ENCODE peak calls at places on chromosomes 4 and X, in ten cellular contexts. One of them, this sample, is unnamed.

GRCh38 chr4:37590016-37590415 is 96.2 kb downstream of the RELL1 start:
- DNase-seq in HFF-Myc: no peak
- DNase-seq in suprapubic skin: no peak
- DNase-seq in WERI-Rb-1: no peak
- DNase-seq in cardiac muscle cell: no peak
- DNase-seq in upper lobe of left lung: no peak
- DNase-seq in neural crest cell: no peak
- DNase-seq in astrocyte of the spinal cord: no peak
- DNase-seq in neural progenitor cell: no peak
- DNase-seq in GM23338: no peak
- DNase-seq in this sample: no peak

GRCh38 chr4:6319530-6320150 is 50.0 kb downstream of the WFS1 start:
- DNase-seq in suprapubic skin: no peak
- DNase-seq in WERI-Rb-1: no peak
- DNase-seq in neural crest cell: no peak
- DNase-seq in HFF-Myc: no peak
- DNase-seq in GM23338: no peak
- DNase-seq in astrocyte of the spinal cord: peak
- DNase-seq in upper lobe of left lung: no peak
- DNase-seq in neural progenitor cell: no peak
- DNase-seq in cardiac muscle cell: no peak
- DNase-seq in this sample: no peak

GRCh38 chrX:31266172-31267076 is 194.6 kb upstream of the FTHL17 start:
- DNase-seq in HFF-Myc: no peak
- DNase-seq in cardiac muscle cell: peak
- DNase-seq in upper lobe of left lung: peak
- DNase-seq in suprapubic skin: peak
- DNase-seq in GM23338: peak
- DNase-seq in neural progenitor cell: peak
- DNase-seq in WERI-Rb-1: peak
- DNase-seq in astrocyte of the spinal cord: peak
- DNase-seq in neural crest cell: peak
- DNase-seq in this sample: peak

GRCh38 chr4:145734576-145735329 is 54.8 kb downstream of the C4orf51 start:
- DNase-seq in astrocyte of the spinal cord: peak
- DNase-seq in HFF-Myc: peak
- DNase-seq in GM23338: no peak
- DNase-seq in upper lobe of left lung: peak
- DNase-seq in cardiac muscle cell: no peak
- DNase-seq in suprapubic skin: peak
- DNase-seq in neural crest cell: no peak
- DNase-seq in neural progenitor cell: no peak
- DNase-seq in WERI-Rb-1: no peak
- DNase-seq in this sample: no peak

GRCh38 chr4:113065629-113066028 is 16.2 kb downstream of the ANK2 start:
- DNase-seq in HFF-Myc: no peak
- DNase-seq in WERI-Rb-1: no peak
- DNase-seq in cardiac muscle cell: no peak
- DNase-seq in astrocyte of the spinal cord: no peak
- DNase-seq in neural crest cell: no peak
- DNase-seq in neural progenitor cell: no peak
- DNase-seq in GM23338: no peak
- DNase-seq in suprapubic skin: no peak
- DNase-seq in upper lobe of left lung: no peak
- DNase-seq in this sample: no peak

GRCh38 chr4:82833696-82834313 is 35.2 kb upstream of the SCD5 start:
- DNase-seq in cardiac muscle cell: no peak
- DNase-seq in suprapubic skin: no peak
- DNase-seq in GM23338: no peak
- DNase-seq in astrocyte of the spinal cord: peak
- DNase-seq in neural crest cell: no peak
- DNase-seq in HFF-Myc: peak
- DNase-seq in WERI-Rb-1: no peak
- DNase-seq in neural progenitor cell: no peak
- DNase-seq in upper lobe of left lung: no peak
- DNase-seq in this sample: no peak

GRCh38 chr4:149555146-149555545 is 260.5 kb downstream of the IQCM start:
- DNase-seq in neural crest cell: no peak
- DNase-seq in GM23338: no peak
- DNase-seq in cardiac muscle cell: no peak
- DNase-seq in suprapubic skin: no peak
- DNase-seq in neural progenitor cell: no peak
- DNase-seq in WERI-Rb-1: no peak
- DNase-seq in HFF-Myc: no peak
- DNase-seq in upper lobe of left lung: no peak
- DNase-seq in astrocyte of the spinal cord: peak
- DNase-seq in this sample: no peak

GRCh38 chr4:54527532-54527931 is 130.2 kb upstream of the KIT start:
- DNase-seq in WERI-Rb-1: no peak
- DNase-seq in upper lobe of left lung: no peak
- DNase-seq in neural crest cell: no peak
- DNase-seq in HFF-Myc: no peak
- DNase-seq in neural progenitor cell: no peak
- DNase-seq in astrocyte of the spinal cord: no peak
- DNase-seq in cardiac muscle cell: no peak
- DNase-seq in suprapubic skin: no peak
- DNase-seq in GM23338: peak
- DNase-seq in this sample: no peak

GRCh38 chr4:120406960-120407359 is 340.3 kb upstream of the MAD2L1 start:
- DNase-seq in GM23338: peak
- DNase-seq in neural crest cell: no peak
- DNase-seq in WERI-Rb-1: no peak
- DNase-seq in neural progenitor cell: no peak
- DNase-seq in cardiac muscle cell: no peak
- DNase-seq in upper lobe of left lung: no peak
- DNase-seq in suprapubic skin: no peak
- DNase-seq in HFF-Myc: no peak
- DNase-seq in astrocyte of the spinal cord: no peak
- DNase-seq in this sample: no peak
- TF ChIP-seq CTCF in GM23338: peak
- TF ChIP-seq CTCF in neural crest cell: no peak
- TF ChIP-seq CTCF in WERI-Rb-1: no peak
- TF ChIP-seq CTCF in neural progenitor cell: no peak
- TF ChIP-seq CTCF in cardiac muscle cell: no peak
- TF ChIP-seq CTCF in upper lobe of left lung: no peak
- TF ChIP-seq CTCF in suprapubic skin: no peak
- TF ChIP-seq CTCF in HFF-Myc: no peak
- TF ChIP-seq CTCF in astrocyte of the spinal cord: no peak
- TF ChIP-seq CTCF in this sample: no peak

GRCh38 chrX:43559643-43560042 is 96.5 kb upstream of the MAOA start:
- DNase-seq in WERI-Rb-1: peak
- DNase-seq in neural progenitor cell: peak
- DNase-seq in GM23338: peak
- DNase-seq in astrocyte of the spinal cord: peak
- DNase-seq in HFF-Myc: no peak
- DNase-seq in suprapubic skin: peak
- DNase-seq in upper lobe of left lung: peak
- DNase-seq in neural crest cell: peak
- DNase-seq in cardiac muscle cell: peak
- DNase-seq in this sample: no peak
- TF ChIP-seq CTCF in WERI-Rb-1: peak
- TF ChIP-seq CTCF in neural progenitor cell: peak
- TF ChIP-seq CTCF in GM23338: peak
- TF ChIP-seq CTCF in astrocyte of the spinal cord: peak
- TF ChIP-seq CTCF in HFF-Myc: peak
- TF ChIP-seq CTCF in suprapubic skin: peak
- TF ChIP-seq CTCF in upper lobe of left lung: peak
- TF ChIP-seq CTCF in neural crest cell: peak
- TF ChIP-seq CTCF in cardiac muscle cell: peak
- TF ChIP-seq CTCF in this sample: peak

DNA sequence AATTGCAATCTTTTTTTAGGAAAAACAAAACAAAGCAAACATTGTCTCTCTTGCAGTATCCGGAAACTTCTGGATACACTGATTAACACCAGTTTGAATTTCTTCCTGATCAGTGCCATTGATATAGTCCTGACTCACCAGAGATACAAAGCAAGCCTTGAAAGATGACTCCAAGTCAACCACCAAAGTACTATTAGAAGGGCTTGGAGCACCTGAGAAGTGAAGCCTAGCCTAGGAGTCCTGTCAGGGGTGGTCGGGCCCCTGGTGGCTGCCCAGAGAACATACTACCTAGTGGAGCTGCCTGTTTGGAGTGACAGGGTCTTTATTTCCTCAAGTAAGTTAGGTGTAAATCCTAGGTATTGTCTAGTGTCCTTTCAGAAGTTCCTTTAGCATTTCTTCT is 593.2 kb downstream of the ZNF674 start:
- DNase-seq in upper lobe of left lung: no peak
- DNase-seq in suprapubic skin: no peak
- DNase-seq in cardiac muscle cell: no peak
- DNase-seq in GM23338: peak
- DNase-seq in neural crest cell: no peak
- DNase-seq in HFF-Myc: no peak
- DNase-seq in neural progenitor cell: no peak
- DNase-seq in WERI-Rb-1: no peak
- DNase-seq in astrocyte of the spinal cord: no peak
- DNase-seq in this sample: no peak
- TF ChIP-seq CTCF in upper lobe of left lung: no peak
- TF ChIP-seq CTCF in suprapubic skin: no peak
- TF ChIP-seq CTCF in cardiac muscle cell: no peak
- TF ChIP-seq CTCF in GM23338: peak
- TF ChIP-seq CTCF in neural crest cell: no peak
- TF ChIP-seq CTCF in HFF-Myc: no peak
- TF ChIP-seq CTCF in neural progenitor cell: peak
- TF ChIP-seq CTCF in WERI-Rb-1: peak
- TF ChIP-seq CTCF in astrocyte of the spinal cord: peak
- TF ChIP-seq CTCF in this sample: peak

GRCh38 chr4:158410272-158410671 is 111.4 kb upstream of the RXFP1 start:
- DNase-seq in suprapubic skin: no peak
- DNase-seq in astrocyte of the spinal cord: no peak
- DNase-seq in upper lobe of left lung: no peak
- DNase-seq in WERI-Rb-1: no peak
- DNase-seq in cardiac muscle cell: no peak
- DNase-seq in GM23338: peak
- DNase-seq in neural progenitor cell: peak
- DNase-seq in HFF-Myc: no peak
- DNase-seq in neural crest cell: no peak
- DNase-seq in this sample: no peak
- TF ChIP-seq CTCF in suprapubic skin: no peak
- TF ChIP-seq CTCF in astrocyte of the spinal cord: no peak
- TF ChIP-seq CTCF in upper lobe of left lung: no peak
- TF ChIP-seq CTCF in WERI-Rb-1: peak
- TF ChIP-seq CTCF in cardiac muscle cell: peak
- TF ChIP-seq CTCF in GM23338: peak
- TF ChIP-seq CTCF in neural progenitor cell: peak
- TF ChIP-seq CTCF in HFF-Myc: no peak
- TF ChIP-seq CTCF in neural crest cell: no peak
- TF ChIP-seq CTCF in this sample: no peak

DNA sequence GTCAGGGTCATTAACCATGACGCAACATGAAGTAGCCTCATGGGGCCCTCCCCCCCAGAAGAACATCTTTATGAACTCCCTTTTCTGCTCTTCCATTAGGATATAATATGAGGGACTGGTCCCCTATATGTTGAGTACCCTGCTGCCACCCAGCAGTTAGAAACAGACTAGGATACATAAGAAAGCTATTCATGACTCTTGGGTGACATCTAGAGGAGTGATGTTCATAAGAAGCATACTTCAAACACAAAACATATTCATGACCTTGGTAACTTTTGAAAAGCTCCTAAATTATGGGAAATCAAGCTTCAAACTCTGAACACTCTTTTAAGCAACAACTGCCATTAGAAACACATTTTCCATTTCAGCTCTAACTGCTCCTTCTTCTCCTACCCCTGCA is 155.2 kb upstream of the SPIN4 start:
- DNase-seq in suprapubic skin: no peak
- DNase-seq in cardiac muscle cell: peak
- DNase-seq in astrocyte of the spinal cord: peak
- DNase-seq in neural crest cell: no peak
- DNase-seq in GM23338: peak
- DNase-seq in neural progenitor cell: peak
- DNase-seq in WERI-Rb-1: no peak
- DNase-seq in upper lobe of left lung: no peak
- DNase-seq in HFF-Myc: no peak
- DNase-seq in this sample: no peak
- TF ChIP-seq CTCF in suprapubic skin: no peak
- TF ChIP-seq CTCF in cardiac muscle cell: peak
- TF ChIP-seq CTCF in astrocyte of the spinal cord: peak
- TF ChIP-seq CTCF in neural crest cell: peak
- TF ChIP-seq CTCF in GM23338: peak
- TF ChIP-seq CTCF in neural progenitor cell: peak
- TF ChIP-seq CTCF in WERI-Rb-1: peak
- TF ChIP-seq CTCF in upper lobe of left lung: no peak
- TF ChIP-seq CTCF in HFF-Myc: no peak
- TF ChIP-seq CTCF in this sample: peak

GRCh38 chr4:158254328-158254727 is 44.0 kb downstream of the TMEM144 start:
- DNase-seq in cardiac muscle cell: no peak
- DNase-seq in suprapubic skin: no peak
- DNase-seq in HFF-Myc: no peak
- DNase-seq in astrocyte of the spinal cord: no peak
- DNase-seq in upper lobe of left lung: no peak
- DNase-seq in WERI-Rb-1: no peak
- DNase-seq in neural progenitor cell: no peak
- DNase-seq in neural crest cell: no peak
- DNase-seq in GM23338: no peak
- DNase-seq in this sample: no peak

GRCh38 chr4:158255727-158256324 is 45.5 kb downstream of the TMEM144 start:
- DNase-seq in cardiac muscle cell: peak
- DNase-seq in neural progenitor cell: peak
- DNase-seq in astrocyte of the spinal cord: peak
- DNase-seq in GM23338: peak
- DNase-seq in upper lobe of left lung: no peak
- DNase-seq in HFF-Myc: peak
- DNase-seq in WERI-Rb-1: no peak
- DNase-seq in suprapubic skin: no peak
- DNase-seq in neural crest cell: no peak
- DNase-seq in this sample: no peak

GRCh38 chr4:158250321-158250720 is 40.0 kb downstream of the TMEM144 start:
- DNase-seq in astrocyte of the spinal cord: no peak
- DNase-seq in upper lobe of left lung: peak
- DNase-seq in cardiac muscle cell: no peak
- DNase-seq in neural progenitor cell: no peak
- DNase-seq in GM23338: no peak
- DNase-seq in suprapubic skin: no peak
- DNase-seq in WERI-Rb-1: no peak
- DNase-seq in neural crest cell: no peak
- DNase-seq in HFF-Myc: no peak
- DNase-seq in this sample: no peak

GRCh38 chr4:158253350-158253980 is 43.2 kb downstream of the TMEM144 start:
- DNase-seq in suprapubic skin: no peak
- DNase-seq in upper lobe of left lung: no peak
- DNase-seq in neural progenitor cell: peak
- DNase-seq in GM23338: peak
- DNase-seq in neural crest cell: peak
- DNase-seq in HFF-Myc: peak
- DNase-seq in cardiac muscle cell: peak
- DNase-seq in astrocyte of the spinal cord: peak
- DNase-seq in WERI-Rb-1: peak
- DNase-seq in this sample: no peak
- TF ChIP-seq CTCF in suprapubic skin: peak
- TF ChIP-seq CTCF in upper lobe of left lung: no peak
- TF ChIP-seq CTCF in neural progenitor cell: peak
- TF ChIP-seq CTCF in GM23338: peak
- TF ChIP-seq CTCF in neural crest cell: peak
- TF ChIP-seq CTCF in HFF-Myc: peak
- TF ChIP-seq CTCF in cardiac muscle cell: peak
- TF ChIP-seq CTCF in astrocyte of the spinal cord: peak
- TF ChIP-seq CTCF in WERI-Rb-1: peak
- TF ChIP-seq CTCF in this sample: peak

This sample was measured in type B pancreatic cell.